ENCODE peak calls at places on chromosomes 2 and 18, in four cellular contexts. R, X, B and F are unnamed samples.

GRCh38 chr2:233807966-233808892 is 30.1 kb downstream of the MROH2A start:
- DNase-seq in R (no peak), X (no peak), B (no peak), F (no peak)

GRCh38 chr2:191385416-191386160 is 140.4 kb downstream of the MYO1B start:
- DNase-seq in R (no peak), X (no peak), B (no peak), F (no peak)

GRCh38 chr2:112959109-112959591 is 18.7 kb upstream of the IL36G start:
- DNase-seq in R (no peak), X (no peak), B (no peak), F (no peak)

GRCh38 chr2:12498703-12499102 is 218.0 kb upstream of the TRIB2 start:
- DNase-seq in R (no peak), X (peak; percentile 28), B (no peak), F (no peak)

GRCh38 chr18:69968073-69968472 is 20.4 kb upstream of the CD226 start:
- DNase-seq in R (no peak), X (no peak), B (no peak), F (no peak)

GRCh38 chr2:133967326-133967725 is 286.5 kb upstream of the MGAT5 start:
- DNase-seq in R (no peak), X (no peak), B (no peak), F (no peak)

GRCh38 chr2:99651930-99652670 is 162.3 kb upstream of the REV1 start:
- DNase-seq in R (no peak), X (no peak), B (no peak), F (no peak)

GRCh38 chr2:239648607-239649006 is 247.8 kb upstream of the HDAC4 start:
- DNase-seq in R (no peak), X (no peak), B (no peak), F (no peak)

GRCh38 chr2:240629968-240630770 is 4.9 kb downstream of the GPR35 start:
- DNase-seq in R (no peak), X (no peak), B (no peak), F (peak; percentile 4)

GRCh38 chr2:230600285-230600684 is 112.4 kb upstream of the CAB39 start:
- DNase-seq in R (no peak), X (no peak), B (peak; percentile 44), F (no peak)

GRCh38 chr2:27655155-27655951 is 8.1 kb downstream of the SUPT7L start:
- DNase-seq in R (no peak), X (peak; percentile 8), B (no peak), F (no peak)

GRCh38 chr2:75021672-75022071 is 63.2 kb downstream of the POLE4 start:
- DNase-seq in R (no peak), X (peak; percentile 63), B (no peak), F (no peak)

GRCh38 chr18:48566588-48566987 is 27.8 kb downstream of the CTIF start:
- DNase-seq in R (no peak), X (no peak), B (no peak), F (no peak)

GRCh38 chr2:27980242-27980641 is 89.7 kb downstream of the BABAM2 start:
- DNase-seq in R (no peak), X (no peak), B (peak; percentile 86), F (no peak)

GRCh38 chr2:191432121-191432520 is 186.9 kb downstream of the MYO1B start:
- DNase-seq in R (no peak), X (no peak), B (no peak), F (no peak)

GRCh38 chr2:48587560-48587959 is 30.1 kb upstream of the GTF2A1L start:
- DNase-seq in R (no peak), X (no peak), B (no peak), F (no peak)

GRCh38 chr2:2326053-2326452 is 5.0 kb downstream of the MYT1L start:
- DNase-seq in R (no peak), X (no peak), B (no peak), F (no peak)

GRCh38 chr18:62852851-62853250 is 137.5 kb downstream of the PHLPP1 start:
- DNase-seq in R (no peak), X (no peak), B (no peak), F (no peak)

GRCh38 chr18:43620936-43621335 is 343.6 kb upstream of the SYT4 start:
- DNase-seq in R (no peak), X (peak; percentile 48), B (peak; percentile 42), F (no peak)

GRCh38 chr2:5834491-5834890 is 142.3 kb downstream of the SOX11 start:
- DNase-seq in R (no peak), X (no peak), B (no peak), F (no peak)

GRCh38 chr18:3060667-3061580 is 48.0 kb upstream of the LPIN2 start:
- DNase-seq in R (no peak), X (no peak), B (peak; percentile 77), F (no peak)

GRCh38 chr2:119659601-119660342 is 19.2 kb upstream of the TMEM177 start:
- DNase-seq in R (peak; percentile 50), X (peak; percentile 42), B (peak; percentile 28), F (no peak)

GRCh38 chr2:221484761-221485499 is 87.2 kb downstream of the EPHA4 start:
- DNase-seq in R (no peak), X (no peak), B (no peak), F (no peak)